ENCODE peak calls at places on chromosomes 6 and 20, in four cellular contexts. One of them, this sample, is unnamed.

GRCh38 chr6:139409026-139409425 is 34.6 kb upstream of the CITED2 start:
- DNase-seq in A549: no peak
- DNase-seq in GM12878: no peak
- DNase-seq in K562: no peak
- DNase-seq in this sample: peak; percentile 77

GRCh38 chr6:3876131-3876530 is 27.0 kb downstream of the FAM50B start:
- DNase-seq in A549: no peak
- DNase-seq in GM12878: no peak
- DNase-seq in K562: no peak
- DNase-seq in this sample: no peak

GRCh38 chr20:50325215-50325614 is 134.6 kb downstream of the CEBPB start:
- DNase-seq in K562: no peak
- DNase-seq in GM12878: no peak
- DNase-seq in A549: no peak
- DNase-seq in this sample: no peak

GRCh38 chr20:15297059-15297875 is 959.9 kb upstream of the FLRT3 start:
- DNase-seq in K562: no peak
- DNase-seq in GM12878: no peak
- DNase-seq in A549: no peak
- DNase-seq in this sample: no peak

GRCh38 chr20:50113420-50114224 is 672 bp upstream of the UBE2V1 start:
- DNase-seq in A549: no peak
- DNase-seq in GM12878: no peak
- DNase-seq in K562: no peak
- DNase-seq in this sample: no peak

GRCh38 chr6:11143394-11144371 is 32.2 kb upstream of the ERVFRD-1 start:
- DNase-seq in K562: peak; percentile 87
- DNase-seq in GM12878: no peak
- DNase-seq in A549: peak; percentile 93
- DNase-seq in this sample: peak; percentile 92

GRCh38 chr20:46253391-46253790 is 54.9 kb downstream of the CDH22 start:
- DNase-seq in A549: peak; percentile 46
- DNase-seq in K562: no peak
- DNase-seq in GM12878: no peak
- DNase-seq in this sample: no peak

GRCh38 chr6:124319410-124319809 is 515.7 kb downstream of the NKAIN2 start:
- DNase-seq in GM12878: no peak
- DNase-seq in A549: no peak
- DNase-seq in K562: no peak
- DNase-seq in this sample: no peak

GRCh38 chr6:71079707-71080106 is 122.8 kb upstream of the B3GAT2 start:
- DNase-seq in GM12878: no peak
- DNase-seq in K562: no peak
- DNase-seq in A549: no peak
- DNase-seq in this sample: peak; percentile 53
- TF ChIP-seq ELK1 in GM12878: no peak
- TF ChIP-seq ELK1 in K562: no peak
- TF ChIP-seq ELK1 in A549: no peak
- TF ChIP-seq ELK1 in this sample: no peak

GRCh38 chr6:156841508-156841907 is 64.3 kb downstream of the ARID1B start:
- DNase-seq in A549: no peak
- DNase-seq in GM12878: no peak
- DNase-seq in K562: no peak
- DNase-seq in this sample: no peak

GRCh38 chr6:156840136-156840535 is 63.0 kb downstream of the ARID1B start:
- DNase-seq in A549: no peak
- DNase-seq in GM12878: no peak
- DNase-seq in K562: no peak
- DNase-seq in this sample: no peak

GRCh38 chr6:156844089-156844488 is 66.9 kb downstream of the ARID1B start:
- DNase-seq in GM12878: no peak
- DNase-seq in A549: no peak
- DNase-seq in K562: no peak
- DNase-seq in this sample: peak; percentile 45

GRCh38 chr6:156840606-156841005 is 63.4 kb downstream of the ARID1B start:
- DNase-seq in K562: no peak
- DNase-seq in GM12878: no peak
- DNase-seq in A549: no peak
- DNase-seq in this sample: no peak

DNA sequence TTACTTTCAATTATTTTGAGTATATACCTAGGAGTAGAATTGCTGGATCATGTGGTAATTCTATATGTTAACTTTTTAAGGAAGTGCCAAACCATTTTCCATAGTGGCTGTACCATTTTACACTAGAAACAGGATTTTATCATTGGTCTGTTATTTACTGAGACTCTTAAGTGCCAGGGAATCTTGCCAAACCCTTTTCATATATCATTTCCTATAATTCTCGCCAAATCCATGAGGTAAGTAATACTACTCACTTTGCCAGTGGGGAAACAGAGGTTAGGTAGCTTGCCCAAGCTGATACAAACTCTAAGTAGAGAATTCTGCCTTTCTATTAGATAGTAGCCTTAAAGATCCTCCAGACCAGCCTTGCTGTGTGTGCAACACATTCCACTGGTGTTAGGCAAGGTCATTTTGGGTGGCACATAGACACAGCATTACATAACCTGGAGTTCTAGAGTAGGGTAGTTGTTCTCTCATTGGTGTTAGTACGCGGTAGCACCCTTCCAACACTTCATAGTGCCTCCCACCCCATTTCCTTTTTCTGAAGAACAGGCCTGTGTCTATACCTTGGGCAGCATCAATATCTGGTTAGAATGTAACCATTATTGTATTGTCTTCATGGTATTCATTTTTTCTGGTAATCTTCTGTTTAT is 65.5 kb downstream of the ARID1B start:
- DNase-seq in A549: no peak
- DNase-seq in K562: no peak
- DNase-seq in GM12878: no peak
- DNase-seq in this sample: peak; percentile 37
- TF ChIP-seq CEBPB in A549: no peak
- TF ChIP-seq CEBPB in K562: no peak
- TF ChIP-seq CEBPB in GM12878: no peak
- TF ChIP-seq CEBPB in this sample: no peak

DNA sequence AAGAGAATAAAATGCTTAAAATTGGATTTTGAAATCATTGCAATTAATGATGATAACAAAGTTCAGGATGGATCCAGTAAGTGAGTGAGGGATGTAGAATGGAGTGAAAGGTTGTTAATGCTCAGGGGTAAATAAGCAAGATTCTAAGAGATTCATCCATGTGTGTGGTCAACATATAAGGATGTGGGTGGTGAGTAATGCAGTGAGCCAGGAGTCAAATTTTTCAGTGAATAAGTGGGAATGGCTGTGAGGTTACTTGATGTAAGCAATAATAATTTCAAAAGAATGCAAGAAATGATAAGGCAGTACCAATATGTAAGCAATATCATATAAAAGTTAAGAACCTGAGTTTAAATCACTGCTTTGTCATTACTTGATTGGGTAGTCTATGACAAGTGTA is 207.5 kb upstream of the ADGRB3 start:
- DNase-seq in GM12878: no peak
- DNase-seq in A549: no peak
- DNase-seq in K562: no peak
- DNase-seq in this sample: peak; percentile 0
- TF ChIP-seq ELK1 in GM12878: no peak
- TF ChIP-seq ELK1 in A549: no peak
- TF ChIP-seq ELK1 in K562: no peak
- TF ChIP-seq ELK1 in this sample: no peak

GRCh38 chr6:52138284-52138683 is 47.9 kb upstream of the IL17A start:
- DNase-seq in A549: no peak
- DNase-seq in GM12878: no peak
- DNase-seq in K562: no peak
- DNase-seq in this sample: no peak
- TF ChIP-seq CEBPB in A549: no peak
- TF ChIP-seq CEBPB in GM12878: no peak
- TF ChIP-seq CEBPB in K562: no peak
- TF ChIP-seq CEBPB in this sample: no peak

GRCh38 chr20:1802385-1803215 is 92.6 kb upstream of the SIRPA start:
- DNase-seq in K562: peak; percentile 9
- DNase-seq in GM12878: no peak
- DNase-seq in A549: peak; percentile 70
- DNase-seq in this sample: peak; percentile 76
- TF ChIP-seq ELK1 in K562: no peak
- TF ChIP-seq ELK1 in GM12878: no peak
- TF ChIP-seq ELK1 in A549: no peak
- TF ChIP-seq ELK1 in this sample: no peak

GRCh38 chr6:142911395-142911794 is 33.6 kb downstream of the HIVEP2 start:
- DNase-seq in K562: no peak
- DNase-seq in A549: no peak
- DNase-seq in GM12878: no peak
- DNase-seq in this sample: no peak

GRCh38 chr6:142913036-142913510 is 31.9 kb downstream of the HIVEP2 start:
- DNase-seq in A549: no peak
- DNase-seq in K562: no peak
- DNase-seq in GM12878: peak; percentile 92
- DNase-seq in this sample: no peak

GRCh38 chr6:142914371-142914770 is 30.6 kb downstream of the HIVEP2 start:
- DNase-seq in GM12878: no peak
- DNase-seq in K562: no peak
- DNase-seq in A549: no peak
- DNase-seq in this sample: no peak

GRCh38 chr6:142913511-142914047 is 31.4 kb downstream of the HIVEP2 start:
- DNase-seq in K562: no peak
- DNase-seq in A549: no peak
- DNase-seq in GM12878: peak; percentile 94
- DNase-seq in this sample: no peak

DNA sequence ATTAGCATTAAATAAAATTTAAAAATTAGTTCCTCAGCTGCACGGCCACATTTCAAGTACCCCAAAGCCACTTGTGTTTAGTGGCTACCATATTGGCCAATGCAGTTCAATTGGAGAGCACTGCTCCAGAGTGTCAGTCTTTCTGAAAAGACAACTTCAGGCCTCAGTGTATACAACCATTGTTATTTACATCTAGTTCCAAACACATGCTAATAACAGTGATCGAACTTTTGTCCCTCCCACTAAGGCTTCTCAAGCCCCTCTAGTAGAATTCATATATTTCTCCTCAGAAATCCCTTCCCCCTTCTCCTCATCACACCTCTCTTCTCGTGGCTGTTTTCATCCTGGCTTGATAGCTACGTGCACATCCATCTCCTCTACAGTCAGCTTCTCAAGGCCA is 32.9 kb downstream of the HIVEP2 start:
- DNase-seq in GM12878: no peak
- DNase-seq in A549: no peak
- DNase-seq in K562: no peak
- DNase-seq in this sample: no peak
- TF ChIP-seq CEBPB in GM12878: no peak
- TF ChIP-seq CEBPB in A549: no peak
- TF ChIP-seq CEBPB in K562: no peak
- TF ChIP-seq CEBPB in this sample: no peak

DNA sequence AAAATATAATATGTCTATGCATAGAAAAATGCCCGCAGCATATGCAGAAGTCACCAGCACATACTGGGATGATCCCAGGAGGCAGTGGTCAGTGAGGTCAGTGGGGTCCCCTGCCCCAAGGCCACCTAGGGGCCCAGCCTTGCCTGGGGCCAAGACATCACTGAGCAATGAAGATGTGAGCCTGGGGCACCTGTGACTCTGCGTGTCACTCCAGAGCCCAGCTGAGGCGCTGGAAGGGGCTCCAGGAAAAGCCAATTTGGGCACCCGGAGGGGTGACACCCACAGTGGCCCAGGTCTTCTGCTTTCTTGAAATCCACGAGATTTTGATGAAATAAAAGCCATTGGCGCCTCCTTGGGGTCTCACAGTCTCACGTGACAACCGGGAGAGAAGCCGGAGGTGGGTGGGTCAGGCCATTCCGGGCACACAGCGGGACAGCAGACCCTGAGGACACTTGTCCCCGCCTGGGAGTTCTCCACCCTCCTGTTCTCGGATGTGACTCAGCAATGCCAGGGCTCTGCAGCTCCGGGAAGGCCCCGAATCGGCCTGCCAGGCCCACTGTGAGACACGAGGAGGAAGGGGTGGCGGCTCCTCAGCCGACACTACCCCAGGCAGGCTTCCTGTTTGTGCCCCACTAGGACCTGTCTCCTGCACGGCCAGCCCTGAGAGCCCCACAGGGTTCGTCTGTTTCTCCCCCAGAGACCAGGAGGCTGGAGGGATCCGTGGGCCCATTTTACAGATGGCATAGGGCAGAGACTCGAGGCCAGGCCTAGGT is 24.4 kb upstream of the SLCO4A1 start:
- DNase-seq in A549: no peak
- DNase-seq in K562: no peak
- DNase-seq in GM12878: no peak
- DNase-seq in this sample: no peak
- TF ChIP-seq ELK1 in A549: no peak
- TF ChIP-seq ELK1 in K562: no peak
- TF ChIP-seq ELK1 in GM12878: no peak
- TF ChIP-seq ELK1 in this sample: no peak

GRCh38 chr6:28756555-28756918 is 167.2 kb downstream of the TRIM27 start:
- DNase-seq in GM12878: no peak
- DNase-seq in A549: peak; percentile 68
- DNase-seq in K562: peak; percentile 22
- DNase-seq in this sample: no peak
- TF ChIP-seq CEBPB in GM12878: no peak
- TF ChIP-seq CEBPB in A549: no peak
- TF ChIP-seq CEBPB in K562: no peak
- TF ChIP-seq CEBPB in this sample: no peak

This sample was measured in IMR-90.